ENCODE peak calls at places on chromosome 2, in nine cellular contexts. One of them, this sample, is unnamed.

GRCh38 chr2:127658641-127659407 is 12.9 kb downstream of the GPR17 start:
- DNase-seq in right atrium auricular region: no peak
- DNase-seq in adrenal gland: no peak
- DNase-seq in breast epithelium: no peak
- DNase-seq in left ventricle myocardium inferior: peak; percentile 21
- DNase-seq in lower lobe of right lung: peak; percentile 24
- DNase-seq in pancreas: no peak
- DNase-seq in tibial artery: no peak
- DNase-seq in upper lobe of left lung: no peak
- DNase-seq in this sample: no peak

GRCh38 chr2:199943373-199943772 is 11.9 kb downstream of the TYW5 start:
- DNase-seq in lower lobe of right lung: no peak
- DNase-seq in tibial artery: no peak
- DNase-seq in adrenal gland: no peak
- DNase-seq in breast epithelium: no peak
- DNase-seq in pancreas: no peak
- DNase-seq in upper lobe of left lung: no peak
- DNase-seq in right atrium auricular region: no peak
- DNase-seq in left ventricle myocardium inferior: no peak
- DNase-seq in this sample: no peak

GRCh38 chr2:189302274-189302948 is 122.8 kb upstream of the COL5A2 start:
- DNase-seq in right atrium auricular region: no peak
- DNase-seq in pancreas: no peak
- DNase-seq in adrenal gland: no peak
- DNase-seq in breast epithelium: no peak
- DNase-seq in lower lobe of right lung: no peak
- DNase-seq in tibial artery: no peak
- DNase-seq in left ventricle myocardium inferior: no peak
- DNase-seq in upper lobe of left lung: no peak
- DNase-seq in this sample: no peak

GRCh38 chr2:42567806-42568429 is 514 bp upstream of the MTA3 start:
- DNase-seq in right atrium auricular region: peak; percentile 61
- DNase-seq in lower lobe of right lung: peak; percentile 49
- DNase-seq in left ventricle myocardium inferior: no peak
- DNase-seq in adrenal gland: peak; percentile 27
- DNase-seq in upper lobe of left lung: peak; percentile 44
- DNase-seq in breast epithelium: peak; percentile 53
- DNase-seq in tibial artery: peak; percentile 22
- DNase-seq in pancreas: peak; percentile 55
- DNase-seq in this sample: peak; percentile 9

GRCh38 chr2:332592-332991 is 44.7 kb upstream of the ALKAL2 start:
- DNase-seq in left ventricle myocardium inferior: no peak
- DNase-seq in right atrium auricular region: no peak
- DNase-seq in adrenal gland: no peak
- DNase-seq in breast epithelium: no peak
- DNase-seq in tibial artery: no peak
- DNase-seq in upper lobe of left lung: no peak
- DNase-seq in lower lobe of right lung: no peak
- DNase-seq in pancreas: no peak
- DNase-seq in this sample: no peak

GRCh38 chr2:610465-610864 is 66.7 kb downstream of the TMEM18 start:
- DNase-seq in left ventricle myocardium inferior: no peak
- DNase-seq in lower lobe of right lung: no peak
- DNase-seq in right atrium auricular region: no peak
- DNase-seq in pancreas: no peak
- DNase-seq in upper lobe of left lung: peak; percentile 5
- DNase-seq in adrenal gland: no peak
- DNase-seq in tibial artery: no peak
- DNase-seq in breast epithelium: no peak
- DNase-seq in this sample: no peak

GRCh38 chr2:85826990-85827878 is 61.6 kb downstream of the ST3GAL5 start:
- DNase-seq in right atrium auricular region: peak; percentile 79
- DNase-seq in upper lobe of left lung: peak; percentile 77
- DNase-seq in pancreas: peak; percentile 62
- DNase-seq in adrenal gland: peak; percentile 64
- DNase-seq in left ventricle myocardium inferior: peak; percentile 74
- DNase-seq in breast epithelium: peak; percentile 64
- DNase-seq in lower lobe of right lung: peak; percentile 83
- DNase-seq in tibial artery: peak; percentile 77
- DNase-seq in this sample: peak; percentile 80

GRCh38 chr2:69099541-69099940 is 86.6 kb downstream of the ANTXR1 start:
- DNase-seq in upper lobe of left lung: no peak
- DNase-seq in tibial artery: no peak
- DNase-seq in right atrium auricular region: no peak
- DNase-seq in adrenal gland: no peak
- DNase-seq in lower lobe of right lung: no peak
- DNase-seq in pancreas: no peak
- DNase-seq in left ventricle myocardium inferior: no peak
- DNase-seq in breast epithelium: no peak
- DNase-seq in this sample: no peak

DNA sequence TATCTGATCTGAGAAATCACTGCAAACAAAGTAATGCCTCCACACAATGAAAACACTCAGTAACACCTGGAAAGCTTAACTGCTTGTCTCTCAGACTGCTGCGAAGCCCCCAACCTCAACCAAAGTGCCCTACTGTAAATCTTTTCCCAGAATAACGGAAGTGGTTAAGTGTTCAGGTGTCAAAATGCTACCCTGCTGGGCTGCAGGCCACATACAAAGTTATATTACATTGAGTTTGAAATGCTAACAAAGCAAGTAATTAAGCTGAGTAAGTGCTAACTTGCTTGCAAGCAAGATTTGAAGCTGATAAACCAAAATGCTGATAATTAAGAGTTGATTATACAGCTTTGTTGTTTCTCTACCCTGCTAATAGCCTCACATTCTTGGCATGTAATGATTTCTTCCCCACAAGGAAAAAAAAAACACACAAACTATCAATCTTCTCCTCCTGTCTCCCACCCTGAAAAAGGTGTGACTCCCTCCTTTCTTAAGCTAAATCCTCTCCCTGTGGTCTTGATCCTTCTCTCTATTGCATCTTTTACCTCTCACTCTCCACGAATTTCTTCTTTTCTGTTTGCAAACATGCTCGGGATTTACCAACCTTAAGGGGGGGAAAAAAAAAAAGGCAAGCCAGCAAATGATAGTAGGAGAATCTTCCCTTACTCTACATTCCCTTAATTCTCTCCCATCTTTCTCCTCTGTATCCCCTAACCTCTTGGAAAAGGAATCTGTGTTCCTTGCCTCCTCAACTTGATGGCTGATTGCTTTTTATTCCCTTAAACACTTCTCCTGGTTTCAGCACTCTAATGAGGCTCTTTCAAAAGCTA is 266.8 kb upstream of the SIX3 start:
- DNase-seq in upper lobe of left lung: no peak
- DNase-seq in lower lobe of right lung: no peak
- DNase-seq in left ventricle myocardium inferior: no peak
- DNase-seq in adrenal gland: no peak
- DNase-seq in pancreas: no peak
- DNase-seq in breast epithelium: no peak
- DNase-seq in right atrium auricular region: no peak
- DNase-seq in tibial artery: no peak
- DNase-seq in this sample: no peak
- H3K4me1 ChIP-seq in upper lobe of left lung: no peaks in the 10 kb centered on the region
- H3K4me1 ChIP-seq in lower lobe of right lung: no peaks in the 10 kb centered on the region
- H3K4me1 ChIP-seq in left ventricle myocardium inferior: peaks cover 7% of the 10 kb centered on the region
- H3K4me1 ChIP-seq in adrenal gland: no peaks in the 10 kb centered on the region
- H3K4me1 ChIP-seq in pancreas: no peaks in the 10 kb centered on the region
- H3K4me1 ChIP-seq in breast epithelium: no peaks in the 10 kb centered on the region
- H3K4me1 ChIP-seq in right atrium auricular region: no peaks in the 10 kb centered on the region
- H3K4me1 ChIP-seq in tibial artery: no peaks in the 10 kb centered on the region
- H3K4me1 ChIP-seq in this sample: no peaks in the 10 kb centered on the region

GRCh38 chr2:218368621-218369153 is 12.0 kb downstream of the CATIP start:
- DNase-seq in upper lobe of left lung: peak; percentile 74
- DNase-seq in tibial artery: peak; percentile 31
- DNase-seq in pancreas: peak; percentile 41
- DNase-seq in left ventricle myocardium inferior: no peak
- DNase-seq in breast epithelium: no peak
- DNase-seq in adrenal gland: peak; percentile 30
- DNase-seq in lower lobe of right lung: peak; percentile 73
- DNase-seq in right atrium auricular region: peak; percentile 65
- DNase-seq in this sample: peak; percentile 50

GRCh38 chr2:218369374-218369773 is 12.7 kb upstream of the SLC11A1 start:
- DNase-seq in upper lobe of left lung: peak; percentile 68
- DNase-seq in breast epithelium: no peak
- DNase-seq in tibial artery: peak; percentile 12
- DNase-seq in pancreas: no peak
- DNase-seq in left ventricle myocardium inferior: no peak
- DNase-seq in adrenal gland: no peak
- DNase-seq in lower lobe of right lung: peak; percentile 64
- DNase-seq in right atrium auricular region: no peak
- DNase-seq in this sample: no peak

GRCh38 chr2:218367415-218368149 is 10.9 kb downstream of the CATIP start:
- DNase-seq in tibial artery: peak; percentile 85
- DNase-seq in left ventricle myocardium inferior: peak; percentile 93
- DNase-seq in pancreas: peak; percentile 89
- DNase-seq in breast epithelium: peak; percentile 79
- DNase-seq in upper lobe of left lung: peak; percentile 95
- DNase-seq in lower lobe of right lung: peak; percentile 97
- DNase-seq in right atrium auricular region: peak; percentile 90
- DNase-seq in adrenal gland: peak; percentile 90
- DNase-seq in this sample: peak; percentile 93

GRCh38 chr2:218368150-218368528 is 11.5 kb downstream of the CATIP start:
- DNase-seq in upper lobe of left lung: no peak
- DNase-seq in left ventricle myocardium inferior: no peak
- DNase-seq in tibial artery: no peak
- DNase-seq in pancreas: no peak
- DNase-seq in lower lobe of right lung: peak; percentile 61
- DNase-seq in adrenal gland: no peak
- DNase-seq in right atrium auricular region: no peak
- DNase-seq in breast epithelium: no peak
- DNase-seq in this sample: no peak

DNA sequence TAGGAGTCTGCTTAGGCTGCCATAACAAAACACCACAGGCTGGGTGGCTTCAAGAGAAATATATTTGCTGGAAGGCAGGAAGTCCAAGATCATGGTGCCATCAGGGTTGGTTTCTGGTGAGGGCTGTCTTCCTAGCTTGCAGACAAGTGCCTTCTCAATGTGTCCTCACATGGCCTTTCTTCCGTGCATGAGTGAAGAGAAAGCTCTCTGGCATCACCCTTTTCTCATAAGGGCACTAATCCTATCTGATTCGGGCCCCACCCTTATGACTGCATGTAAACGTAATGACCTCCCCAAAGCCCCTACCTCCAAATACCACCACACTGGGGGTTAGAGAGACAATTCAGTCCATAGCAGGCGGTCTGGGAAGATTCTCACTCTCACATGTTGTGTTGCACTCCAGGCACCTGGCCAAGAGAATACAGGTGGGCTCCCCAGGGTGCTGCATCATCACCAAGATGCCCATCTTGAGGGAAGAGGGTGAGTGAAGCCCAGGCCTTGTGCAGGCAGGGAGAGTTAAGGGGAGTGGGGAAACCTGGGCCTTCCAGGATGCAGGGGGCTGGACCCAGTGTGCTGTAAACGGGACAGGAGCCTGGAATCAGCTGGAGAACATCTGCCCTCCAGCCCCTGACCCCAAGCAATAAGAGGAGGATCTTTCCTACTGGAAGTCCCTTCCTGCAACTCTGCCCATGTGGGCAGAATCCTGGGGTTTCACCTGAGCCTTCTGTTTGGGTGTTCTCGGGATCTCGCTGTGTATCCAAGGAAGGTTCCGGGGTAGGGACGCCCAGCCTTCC is 10.2 kb downstream of the CATIP start:
- DNase-seq in lower lobe of right lung: no peak
- DNase-seq in right atrium auricular region: no peak
- DNase-seq in breast epithelium: no peak
- DNase-seq in upper lobe of left lung: no peak
- DNase-seq in left ventricle myocardium inferior: no peak
- DNase-seq in pancreas: no peak
- DNase-seq in tibial artery: peak; percentile 19
- DNase-seq in adrenal gland: peak; percentile 20
- DNase-seq in this sample: no peak
- H3K4me3 ChIP-seq in lower lobe of right lung: peak overlapping the region; percentile 59
- H3K4me3 ChIP-seq in right atrium auricular region: peak overlapping the region; percentile 62
- H3K4me3 ChIP-seq in breast epithelium: peak overlapping the region; percentile 86
- H3K4me3 ChIP-seq in upper lobe of left lung: peak overlapping the region; percentile 52
- H3K4me3 ChIP-seq in left ventricle myocardium inferior: peak overlapping the region; percentile 76
- H3K4me3 ChIP-seq in pancreas: peak overlapping the region; percentile 56
- H3K4me3 ChIP-seq in tibial artery: peak overlapping the region; percentile 56
- H3K4me3 ChIP-seq in adrenal gland: no peak overlapping the region
- H3K4me3 ChIP-seq in this sample: peak overlapping the region; percentile 60

DNA sequence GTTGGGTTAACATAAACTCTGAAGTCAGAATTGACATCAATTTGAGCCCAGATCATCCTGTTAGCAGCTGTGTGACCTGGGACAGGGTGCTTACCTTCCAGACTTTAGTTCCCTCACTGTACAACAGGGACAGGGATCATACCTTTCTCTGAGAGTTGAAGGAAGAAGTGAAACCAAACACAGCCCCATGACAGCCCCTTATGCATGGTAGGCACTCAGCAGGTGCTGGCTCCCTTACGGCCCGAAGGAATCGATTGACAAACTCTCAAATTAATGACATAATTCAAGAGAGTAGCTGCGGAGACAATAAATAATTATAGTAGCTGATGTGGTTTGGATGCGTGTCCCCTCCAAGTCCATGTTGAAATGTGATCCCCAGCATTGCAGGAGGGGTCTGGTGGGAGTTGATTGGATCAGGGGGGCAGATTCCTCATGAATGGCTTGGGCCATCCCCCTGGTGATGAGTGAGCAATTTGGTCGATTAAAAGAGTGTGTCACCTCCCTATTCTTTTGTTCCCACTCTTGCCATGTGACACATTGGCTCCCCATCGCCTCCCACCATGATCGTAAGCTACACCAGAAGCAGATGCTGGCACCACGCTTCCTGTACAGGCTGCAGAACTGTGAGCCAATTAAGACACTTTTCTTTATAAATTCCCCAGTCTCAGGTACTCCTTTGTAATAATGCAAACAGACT is 72.4 kb downstream of the ODC1 start:
- DNase-seq in right atrium auricular region: no peak
- DNase-seq in left ventricle myocardium inferior: no peak
- DNase-seq in upper lobe of left lung: no peak
- DNase-seq in lower lobe of right lung: no peak
- DNase-seq in adrenal gland: no peak
- DNase-seq in pancreas: no peak
- DNase-seq in tibial artery: no peak
- DNase-seq in breast epithelium: no peak
- DNase-seq in this sample: no peak
- TF ChIP-seq CTCF in right atrium auricular region: no peak
- TF ChIP-seq CTCF in left ventricle myocardium inferior: no peak
- TF ChIP-seq CTCF in upper lobe of left lung: no peak
- TF ChIP-seq CTCF in lower lobe of right lung: no peak
- TF ChIP-seq CTCF in adrenal gland: no peak
- TF ChIP-seq CTCF in pancreas: no peak
- TF ChIP-seq CTCF in tibial artery: no peak
- TF ChIP-seq CTCF in breast epithelium: no peak
- TF ChIP-seq CTCF in this sample: no peak

GRCh38 chr2:71923887-71924533 is 223.7 kb downstream of the CYP26B1 start:
- DNase-seq in right atrium auricular region: peak; percentile 78
- DNase-seq in tibial artery: peak; percentile 71
- DNase-seq in lower lobe of right lung: no peak
- DNase-seq in adrenal gland: peak; percentile 54
- DNase-seq in upper lobe of left lung: peak; percentile 61
- DNase-seq in pancreas: no peak
- DNase-seq in left ventricle myocardium inferior: peak; percentile 61
- DNase-seq in breast epithelium: no peak
- DNase-seq in this sample: peak; percentile 68

GRCh38 chr2:71925268-71926097 is 222.2 kb downstream of the CYP26B1 start:
- DNase-seq in left ventricle myocardium inferior: no peak
- DNase-seq in tibial artery: no peak
- DNase-seq in pancreas: no peak
- DNase-seq in upper lobe of left lung: no peak
- DNase-seq in right atrium auricular region: no peak
- DNase-seq in breast epithelium: no peak
- DNase-seq in lower lobe of right lung: no peak
- DNase-seq in adrenal gland: no peak
- DNase-seq in this sample: no peak

GRCh38 chr2:71926860-71927756 is 220.6 kb downstream of the CYP26B1 start:
- DNase-seq in right atrium auricular region: no peak
- DNase-seq in left ventricle myocardium inferior: no peak
- DNase-seq in pancreas: no peak
- DNase-seq in breast epithelium: no peak
- DNase-seq in lower lobe of right lung: no peak
- DNase-seq in tibial artery: no peak
- DNase-seq in adrenal gland: no peak
- DNase-seq in upper lobe of left lung: peak; percentile 48
- DNase-seq in this sample: no peak

GRCh38 chr2:71927757-71928715 is 219.6 kb downstream of the CYP26B1 start:
- DNase-seq in adrenal gland: no peak
- DNase-seq in breast epithelium: no peak
- DNase-seq in tibial artery: no peak
- DNase-seq in lower lobe of right lung: no peak
- DNase-seq in right atrium auricular region: no peak
- DNase-seq in pancreas: peak; percentile 3
- DNase-seq in left ventricle myocardium inferior: no peak
- DNase-seq in upper lobe of left lung: no peak
- DNase-seq in this sample: no peak

DNA sequence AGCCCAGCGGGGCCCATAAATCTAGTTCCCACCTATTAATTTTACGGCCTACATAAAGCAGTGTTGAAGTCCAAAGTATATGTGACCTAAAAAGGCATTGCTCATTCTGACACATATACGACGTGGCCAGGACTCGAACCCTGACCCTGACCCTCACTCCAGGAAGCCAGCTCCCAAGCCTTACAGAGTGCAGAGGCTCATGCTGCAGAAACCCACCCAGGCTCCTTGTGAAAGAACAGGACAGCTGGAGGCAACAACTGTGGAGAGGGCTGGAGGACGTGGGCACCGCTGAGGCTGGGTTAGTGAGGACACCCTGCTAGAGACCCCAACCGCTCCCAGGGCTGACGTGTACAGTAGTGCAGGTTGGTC is 221.6 kb downstream of the CYP26B1 start:
- DNase-seq in pancreas: no peak
- DNase-seq in tibial artery: no peak
- DNase-seq in adrenal gland: no peak
- DNase-seq in left ventricle myocardium inferior: no peak
- DNase-seq in lower lobe of right lung: no peak
- DNase-seq in right atrium auricular region: no peak
- DNase-seq in breast epithelium: no peak
- DNase-seq in upper lobe of left lung: no peak
- DNase-seq in this sample: no peak
- H3K4me1 ChIP-seq in pancreas: no peaks in the 10 kb centered on the region
- H3K4me1 ChIP-seq in tibial artery: no peaks in the 10 kb centered on the region
- H3K4me1 ChIP-seq in adrenal gland: no peaks in the 10 kb centered on the region
- H3K4me1 ChIP-seq in left ventricle myocardium inferior: no peaks in the 10 kb centered on the region
- H3K4me1 ChIP-seq in lower lobe of right lung: peaks cover 7% of the 10 kb centered on the region
- H3K4me1 ChIP-seq in right atrium auricular region: no peaks in the 10 kb centered on the region
- H3K4me1 ChIP-seq in breast epithelium: no peaks in the 10 kb centered on the region
- H3K4me1 ChIP-seq in upper lobe of left lung: no peaks in the 10 kb centered on the region
- H3K4me1 ChIP-seq in this sample: no peaks in the 10 kb centered on the region